ENCODE peak calls at places on chromosomes 13 and 19, in ten cellular contexts. X is HFF-Myc; F is endothelial cell of umbilical vein; Y is CD8-positive, alpha-beta T cell; G is AG04449; D is glutamatergic neuron; P is fibroblast of pulmonary artery; H is AG09319; B is GM20000; R is suprapubic skin. S is an unnamed sample.

GRCh38 chr13:110239280-110240120 is 67.5 kb downstream of the COL4A1 start:
- DNase-seq in X (no peak), F (peak), Y (no peak), G (no peak), D (no peak), P (no peak), H (no peak), B (no peak), R (no peak), S (no peak)

GRCh38 chr19:13207237-13208130 is 57.3 kb downstream of the IER2 start:
- DNase-seq in X (no peak), F (no peak), Y (no peak), G (no peak), D (peak), P (no peak), H (peak), B (peak), R (no peak), S (peak)

GRCh38 chr13:92320323-92320722 is 906.3 kb upstream of the GPC6 start:
- DNase-seq in X (no peak), F (no peak), Y (no peak), G (no peak), D (no peak), P (no peak), H (no peak), B (no peak), R (no peak), S (no peak)

GRCh38 chr19:45905016-45905415 is 2.6 kb upstream of the MYPOP start:
- DNase-seq in X (no peak), F (no peak), Y (no peak), G (no peak), D (no peak), P (no peak), H (no peak), B (no peak), R (no peak), S (no peak)

GRCh38 chr13:106344318-106344717 is 191.1 kb downstream of the EFNB2 start:
- DNase-seq in X (no peak), F (no peak), Y (no peak), G (no peak), D (no peak), P (no peak), H (no peak), B (no peak), R (no peak), S (no peak)

GRCh38 chr19:11169896-11170678 is 14.5 kb upstream of the SPC24 start:
- DNase-seq in X (no peak), F (no peak), Y (no peak), G (no peak), D (no peak), P (peak), H (no peak), B (no peak), R (no peak), S (no peak)

GRCh38 chr19:7862413-7862951 is 11.7 kb downstream of the PRR36 start:
- DNase-seq in X (no peak), F (peak), Y (peak), G (no peak), D (peak), P (peak), H (no peak), B (peak), R (peak), S (peak)

GRCh38 chr13:98105929-98106336 is 37.0 kb upstream of the FARP1 start:
- DNase-seq in X (peak), F (peak), Y (no peak), G (no peak), D (no peak), P (peak), H (no peak), B (no peak), R (no peak), S (no peak)

GRCh38 chr13:113554333-113554700 is 30.2 kb upstream of the TFDP1 start:
- DNase-seq in X (no peak), F (no peak), Y (no peak), G (no peak), D (no peak), P (no peak), H (no peak), B (no peak), R (no peak), S (no peak)

GRCh38 chr13:59408738-59409137 is 755.0 kb downstream of the DIAPH3 start:
- DNase-seq in X (no peak), F (no peak), Y (no peak), G (no peak), D (no peak), P (no peak), H (no peak), B (no peak), R (no peak), S (no peak)

GRCh38 chr13:60162096-60162495 is 1.6 kb downstream of the DIAPH3 start:
- DNase-seq in X (no peak), F (peak), Y (no peak), G (no peak), D (no peak), P (no peak), H (no peak), B (no peak), R (no peak), S (no peak)

GRCh38 chr19:17205237-17206140 is 9.7 kb upstream of the USE1 start:
- DNase-seq in X (no peak), F (peak), Y (peak), G (no peak), D (peak), P (peak), H (no peak), B (no peak), R (no peak), S (peak)

GRCh38 chr13:40460116-40460515 is 206.3 kb downstream of the FOXO1 start:
- DNase-seq in X (no peak), F (no peak), Y (no peak), G (no peak), D (no peak), P (no peak), H (no peak), B (no peak), R (no peak), S (no peak)

GRCh38 chr13:29702912-29703351 is 107.4 kb upstream of the SLC7A1 start:
- DNase-seq in X (peak), F (peak), Y (no peak), G (peak), D (no peak), P (peak), H (peak), B (no peak), R (peak), S (no peak)

GRCh38 chr13:31807090-31807541 is 67.8 kb downstream of the RXFP2 start:
- DNase-seq in X (no peak), F (no peak), Y (no peak), G (no peak), D (peak), P (peak), H (no peak), B (no peak), R (no peak), S (no peak)

GRCh38 chr19:50409347-50409746 is 9.4 kb upstream of the SPIB start:
- DNase-seq in X (no peak), F (no peak), Y (no peak), G (no peak), D (no peak), P (no peak), H (no peak), B (no peak), R (no peak), S (no peak)

GRCh38 chr19:54470991-54471782 is 1.9 kb downstream of the CDC42EP5 start:
- DNase-seq in X (no peak), F (peak), Y (no peak), G (no peak), D (no peak), P (no peak), H (no peak), B (peak), R (peak), S (no peak)

GRCh38 chr13:20151016-20151415 is 9.8 kb downstream of the GJA3 start:
- DNase-seq in X (no peak), F (no peak), Y (no peak), G (no peak), D (no peak), P (no peak), H (no peak), B (no peak), R (no peak), S (no peak)

DNA sequence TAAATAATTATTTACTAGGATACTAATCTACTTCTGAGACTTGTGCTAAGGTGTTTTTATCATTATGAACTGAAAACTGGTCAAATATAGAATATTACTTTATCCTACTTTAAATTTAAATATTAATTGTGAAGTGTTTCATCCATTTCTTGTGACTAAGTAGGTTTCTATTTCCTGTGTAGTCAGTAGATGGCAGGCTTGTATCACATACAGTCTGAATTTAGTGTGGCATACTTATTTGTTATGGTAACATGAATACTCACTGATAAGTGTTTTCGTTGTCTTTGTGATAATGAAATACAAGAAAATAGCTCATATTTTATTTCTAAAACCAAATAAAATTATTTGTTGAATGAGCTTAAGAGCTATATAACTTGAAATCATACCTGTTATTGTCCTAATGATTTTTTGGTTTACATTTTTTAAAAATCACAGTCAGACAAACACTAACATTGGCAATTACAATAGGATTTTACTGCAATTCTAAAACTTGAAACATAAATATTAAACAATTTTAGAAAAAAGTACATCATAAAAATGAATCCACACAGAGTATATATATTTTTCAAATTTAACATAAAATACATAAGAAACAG is 904.6 kb upstream of the PCDH20 start:
- DNase-seq in X (no peak), F (peak), Y (no peak), G (no peak), D (no peak), P (peak), H (no peak), B (peak), R (no peak), S (peak)
- TF ChIP-seq CTCF in X (peak), F (peak), Y (no peak), G (no peak), D (peak), P (peak), H (peak), B (peak), R (peak), S (peak)

DNA sequence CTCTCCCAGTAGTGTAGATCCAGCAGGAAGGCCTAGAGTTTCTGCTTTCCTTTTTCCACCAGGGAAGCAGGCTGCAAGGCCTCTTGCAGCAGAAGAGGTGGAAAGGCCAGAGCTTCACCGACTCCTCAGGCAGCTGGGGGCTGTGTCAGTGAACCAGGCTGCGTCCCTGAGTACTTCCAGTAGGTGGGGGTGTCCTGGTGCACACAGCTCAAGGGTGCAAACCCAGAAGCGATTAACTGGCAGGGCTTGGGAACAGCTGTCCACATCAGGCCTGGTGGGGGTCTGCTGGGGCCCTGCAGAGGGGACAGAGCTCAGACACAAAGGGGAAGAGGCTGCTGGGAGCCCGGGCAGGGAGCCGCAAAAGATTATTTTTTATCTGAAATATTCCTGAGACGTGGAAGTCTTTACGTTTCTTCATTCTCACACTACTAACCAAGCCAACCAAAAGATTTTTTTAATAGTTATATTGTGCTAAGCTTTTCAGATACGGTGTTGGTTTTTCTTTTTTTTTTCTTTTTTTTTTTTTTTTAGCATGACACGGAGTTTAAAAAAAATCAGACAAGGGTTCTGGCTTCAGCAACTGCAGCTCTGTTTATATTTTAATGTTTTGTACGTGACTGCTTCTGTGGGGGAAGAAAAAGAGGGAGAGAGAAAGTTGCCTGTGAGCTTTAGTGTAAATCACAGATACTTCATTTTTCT is 11.0 kb downstream of the TSHZ3 start:
- DNase-seq in X (no peak), F (no peak), Y (no peak), G (no peak), D (peak), P (peak), H (no peak), B (no peak), R (no peak), S (peak)
- TF ChIP-seq CTCF in X (peak), F (peak), Y (peak), G (peak), D (peak), P (peak), H (peak), B (no peak), R (peak), S (peak)

GRCh38 chr19:5539431-5539833 is 28.3 kb downstream of the TINCR start:
- DNase-seq in X (no peak), F (no peak), Y (no peak), G (no peak), D (peak), P (no peak), H (no peak), B (no peak), R (no peak), S (no peak)

GRCh38 chr19:5541456-5541855 is 26.3 kb downstream of the TINCR start:
- DNase-seq in X (no peak), F (no peak), Y (no peak), G (no peak), D (no peak), P (no peak), H (no peak), B (no peak), R (no peak), S (no peak)

GRCh38 chr19:5540208-5540607 is 27.5 kb downstream of the TINCR start:
- DNase-seq in X (no peak), F (no peak), Y (no peak), G (no peak), D (no peak), P (no peak), H (no peak), B (no peak), R (no peak), S (no peak)

GRCh38 chr19:5545051-5545450 is 22.7 kb downstream of the TINCR start:
- DNase-seq in X (no peak), F (no peak), Y (no peak), G (no peak), D (no peak), P (no peak), H (no peak), B (no peak), R (no peak), S (no peak)

DNA sequence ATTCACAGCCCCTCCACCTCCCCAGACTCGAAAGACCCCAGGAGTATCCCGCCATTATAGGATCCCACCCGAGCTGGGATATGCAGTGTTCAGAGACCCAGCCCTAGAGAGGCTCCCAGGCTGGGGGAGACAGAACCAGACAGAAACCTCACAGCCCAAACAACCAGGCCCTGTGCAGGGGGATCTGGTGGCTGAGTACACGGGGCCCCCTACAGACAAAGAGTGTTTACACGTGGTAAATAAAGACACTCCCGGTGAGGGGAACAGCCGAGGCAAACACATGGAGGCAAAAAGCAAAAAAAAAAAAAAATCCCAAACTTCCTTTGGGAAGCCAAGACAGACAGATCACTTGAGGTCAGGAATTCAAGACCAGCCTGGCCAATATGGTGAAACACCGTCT is 25.1 kb downstream of the TINCR start:
- DNase-seq in X (no peak), F (no peak), Y (no peak), G (no peak), D (no peak), P (no peak), H (no peak), B (no peak), R (no peak), S (no peak)
- TF ChIP-seq CTCF in X (no peak), F (no peak), Y (no peak), G (no peak), D (no peak), P (no peak), H (no peak), B (no peak), R (no peak), S (no peak)

GRCh38 chr13:77235456-77236022 is 91.4 kb downstream of the MYCBP2 start:
- DNase-seq in X (no peak), F (no peak), Y (no peak), G (no peak), D (no peak), P (no peak), H (no peak), B (no peak), R (no peak), S (no peak)
- TF ChIP-seq CTCF in X (no peak), F (no peak), Y (no peak), G (no peak), D (no peak), P (no peak), H (no peak), B (no peak), R (no peak), S (no peak)